ENCODE peak calls at places on chromosomes 16 and 17, in nine cellular contexts. C is cardiac muscle cell; O is left ventricle myocardium inferior; D is vagina; G is hepatocyte; Z is naive thymus-derived CD4-positive, alpha-beta T cell; F is thyroid gland; K is PC-9; E is CD8-positive, alpha-beta T cell. M is an unnamed sample.

GRCh38 chr16:27475561-27475960 is 73.6 kb downstream of the IL21R start:
- DNase-seq in E (no peak), K (no peak), O (no peak), C (no peak), G (no peak), Z (no peak), F (no peak), D (no peak), M (no peak)

GRCh38 chr16:11497851-11498289 is 88.8 kb downstream of the LITAF start:
- DNase-seq in F (peak), E (no peak), O (no peak), Z (no peak), G (peak), K (no peak), C (no peak), D (no peak), M (no peak)

GRCh38 chr16:21283521-21284289 is 5.6 kb upstream of the CRYM start:
- DNase-seq in O (peak), D (no peak), K (no peak), Z (no peak), G (peak), F (peak), C (peak), E (no peak), M (no peak)

GRCh38 chr16:81261049-81261648 is 22.7 kb downstream of the BCO1 start:
- DNase-seq in O (no peak), F (no peak), E (no peak), C (no peak), K (no peak), G (no peak), Z (peak), D (no peak), M (no peak)

GRCh38 chr17:40095944-40096791 is 4.2 kb downstream of the NR1D1 start:
- DNase-seq in K (no peak), E (peak), C (no peak), O (no peak), F (peak), G (no peak), Z (peak), D (peak), M (no peak)

GRCh38 chr16:4081577-4082021 is 34.6 kb downstream of the ADCY9 start:
- DNase-seq in G (no peak), F (no peak), C (no peak), O (no peak), K (no peak), D (no peak), Z (peak), E (peak), M (no peak)

GRCh38 chr17:13704333-13704732 is 102.6 kb upstream of the HS3ST3A1 start:
- DNase-seq in E (no peak), D (no peak), O (no peak), C (no peak), F (no peak), Z (no peak), K (no peak), G (no peak), M (no peak)

GRCh38 chr16:71610936-71611871 is 14.8 kb upstream of the MARVELD3 start:
- DNase-seq in E (peak), Z (peak), K (no peak), G (peak), F (peak), O (peak), D (no peak), C (peak), M (peak)

GRCh38 chr16:86363057-86363490 is 147.3 kb upstream of the FOXF1 start:
- DNase-seq in O (no peak), E (no peak), D (no peak), F (no peak), K (no peak), C (peak), G (peak), Z (no peak), M (no peak)

GRCh38 chr17:40452074-40452787 is 9.0 kb downstream of the IGFBP4 start:
- DNase-seq in K (no peak), F (no peak), G (peak), E (no peak), C (no peak), Z (no peak), D (no peak), O (no peak), M (no peak)

GRCh38 chr17:66625321-66625767 is 209.6 kb upstream of the CACNG5 start:
- DNase-seq in C (no peak), O (no peak), E (no peak), F (no peak), K (no peak), D (no peak), Z (peak), G (peak), M (no peak)

GRCh38 chr16:73025111-73025505 is 22.8 kb downstream of the ZFHX3 start:
- DNase-seq in Z (no peak), G (no peak), F (peak), E (no peak), D (no peak), K (no peak), O (peak), C (no peak), M (no peak)

GRCh38 chr17:1031711-1032110 is 34.8 kb downstream of the TIMM22 start:
- DNase-seq in K (no peak), D (no peak), F (peak), O (peak), Z (no peak), G (peak), E (no peak), C (peak), M (no peak)

GRCh38 chr17:5557485-5557884 is 26.8 kb downstream of the NLRP1 start:
- DNase-seq in K (peak), C (no peak), F (no peak), O (no peak), G (no peak), E (no peak), D (no peak), Z (no peak), M (no peak)

GRCh38 chr16:77657016-77657415 is 65.3 kb upstream of the NUDT7 start:
- DNase-seq in G (peak), C (no peak), F (no peak), E (no peak), K (no peak), O (no peak), Z (no peak), D (no peak), M (no peak)

GRCh38 chr16:80583466-80583865 is 42.7 kb downstream of the DYNLRB2 start:
- DNase-seq in C (no peak), G (no peak), F (no peak), O (peak), E (no peak), Z (no peak), D (no peak), K (no peak), M (no peak)

GRCh38 chr17:27466748-27467375 is 10.6 kb downstream of the KSR1 start:
- DNase-seq in Z (no peak), K (no peak), O (no peak), D (no peak), F (peak), E (peak), C (no peak), G (no peak), M (no peak)

GRCh38 chr17:83180264-83180995 is 101.0 kb downstream of the METRNL start:
- DNase-seq in D (peak), K (no peak), G (peak), C (no peak), Z (no peak), F (no peak), O (no peak), E (no peak), M (no peak)

GRCh38 chr17:78644971-78645370 is 67.8 kb upstream of the DNAH17 start:
- DNase-seq in Z (no peak), D (no peak), O (no peak), E (no peak), K (no peak), F (no peak), C (no peak), G (no peak), M (no peak)

GRCh38 chr16:63385714-63386113 is 1349.5 kb upstream of the CDH8 start:
- DNase-seq in Z (no peak), C (no peak), E (no peak), D (no peak), O (no peak), G (no peak), F (no peak), K (no peak), M (no peak)

GRCh38 chr16:66247516-66248089 is 118.9 kb upstream of the CDH5 start:
- DNase-seq in C (no peak), E (no peak), O (peak), K (no peak), F (no peak), Z (no peak), G (peak), D (no peak), M (no peak)

GRCh38 chr16:88917146-88917914 is 50.9 kb upstream of the PABPN1L start:
- DNase-seq in Z (no peak), G (no peak), D (no peak), K (no peak), O (no peak), C (peak), F (no peak), E (no peak), M (no peak)

GRCh38 chr17:76529224-76529642 is 8.3 kb downstream of the CYGB start:
- DNase-seq in F (peak), O (peak), K (no peak), C (no peak), D (peak), Z (no peak), G (peak), E (no peak), M (peak)

GRCh38 chr16:70604407-70605283 is 41.7 kb upstream of the IL34 start:
- DNase-seq in C (no peak), F (no peak), E (no peak), O (no peak), G (no peak), Z (no peak), K (no peak), D (no peak), M (no peak)

GRCh38 chr16:15775209-15775608 is 81.6 kb downstream of the MYH11 start:
- DNase-seq in F (no peak), E (no peak), C (no peak), O (no peak), G (no peak), D (no peak), K (no peak), Z (no peak), M (no peak)

GRCh38 chr16:25896412-25896811 is 204.7 kb downstream of the HS3ST4 start:
- DNase-seq in Z (no peak), G (no peak), F (no peak), C (no peak), E (no peak), D (no peak), O (no peak), K (no peak), M (no peak)

GRCh38 chr16:5642470-5642869 is 544.9 kb upstream of the EEF2KMT start:
- DNase-seq in Z (no peak), O (no peak), E (no peak), C (no peak), G (no peak), K (no peak), F (no peak), D (no peak), M (no peak)

GRCh38 chr17:29117440-29117753 is 62.8 kb downstream of the MYO18A start:
- DNase-seq in C (no peak), K (no peak), Z (no peak), G (no peak), F (no peak), D (no peak), E (no peak), O (no peak), M (no peak)

GRCh38 chr17:67902531-67903231 is 77.4 kb downstream of the BPTF start:
- DNase-seq in E (no peak), F (no peak), O (no peak), G (no peak), C (no peak), K (no peak), Z (no peak), D (no peak), M (peak)

GRCh38 chr17:82619641-82620040 is 28.6 kb downstream of the WDR45B start:
- DNase-seq in D (no peak), Z (no peak), G (no peak), K (no peak), F (no peak), E (no peak), C (no peak), O (no peak), M (no peak)

GRCh38 chr17:77746901-77747620 is 211.4 kb upstream of the TNRC6C start:
- DNase-seq in D (no peak), F (no peak), Z (no peak), K (no peak), G (peak), C (no peak), O (no peak), E (no peak), M (no peak)

GRCh38 chr16:2828521-2828840 is 1.6 kb upstream of the ZG16B start:
- DNase-seq in O (no peak), F (no peak), K (no peak), D (no peak), E (no peak), C (no peak), G (no peak), Z (no peak), M (no peak)

GRCh38 chr16:2831203-2831602 is 1.1 kb downstream of the ZG16B start:
- DNase-seq in K (no peak), C (no peak), G (no peak), E (no peak), D (no peak), O (no peak), Z (no peak), F (no peak), M (no peak)

GRCh38 chr16:2829501-2830354 is at the start of gene ZG16B:
- DNase-seq in F (no peak), D (no peak), C (no peak), Z (no peak), K (peak), O (no peak), E (no peak), G (no peak), M (no peak)

GRCh38 chr16:2828876-2829430 is 1.1 kb upstream of the ZG16B start:
- DNase-seq in D (no peak), G (no peak), E (no peak), C (no peak), O (no peak), K (no peak), Z (no peak), F (no peak), M (no peak)

GRCh38 chr16:2830355-2830695 is 222 bp downstream of the ZG16B start:
- DNase-seq in F (no peak), C (no peak), G (no peak), K (no peak), D (no peak), E (no peak), O (no peak), Z (no peak), M (no peak)
- H3K27ac ChIP-seq in F (no peak), C (no peak), G (peak), K (peak), D (no peak), E (no peak), O (no peak), Z (no peak), M (no peak)

GRCh38 chr16:69443809-69444611 is 19.6 kb downstream of the CYB5B start:
- DNase-seq in Z (peak), O (peak), K (no peak), F (no peak), C (no peak), E (peak), G (no peak), D (no peak), M (no peak)
- H3K27ac ChIP-seq in Z (peak), O (peak), K (no peak), F (peak), C (peak), E (peak), G (peak), D (peak), M (peak)

GRCh38 chr16:59213952-59214351 is 479.8 kb upstream of the GOT2 start:
- DNase-seq in C (no peak), F (no peak), K (no peak), E (no peak), Z (no peak), D (no peak), G (no peak), O (no peak), M (no peak)
- H3K27ac ChIP-seq in C (no peak), F (no peak), K (no peak), E (no peak), Z (no peak), D (no peak), G (no peak), O (no peak), M (no peak)

GRCh38 chr16:84139628-84140258 is 5.2 kb downstream of the HSDL1 start:
- DNase-seq in C (no peak), O (no peak), F (no peak), K (no peak), E (no peak), G (no peak), Z (no peak), D (no peak), M (no peak)
- H3K27ac ChIP-seq in C (peak), O (peak), F (peak), K (peak), E (no peak), G (peak), Z (no peak), D (no peak), M (no peak)

GRCh38 chr16:85300451-85300968 is 188.2 kb upstream of the CIBAR2 start:
- DNase-seq in O (no peak), G (no peak), K (no peak), D (no peak), E (no peak), C (no peak), Z (no peak), F (peak), M (no peak)

GRCh38 chr16:85302018-85302847 is 190.0 kb upstream of the CIBAR2 start:
- DNase-seq in Z (no peak), F (no peak), K (no peak), O (no peak), E (no peak), C (no peak), G (peak), D (no peak), M (no peak)

GRCh38 chr16:85303354-85303883 is 191.1 kb upstream of the CIBAR2 start:
- DNase-seq in C (peak), E (peak), G (peak), Z (peak), D (no peak), O (peak), K (no peak), F (peak), M (peak)

GRCh38 chr16:85302848-85303353 is 190.6 kb upstream of the CIBAR2 start:
- DNase-seq in F (no peak), K (no peak), E (no peak), O (no peak), G (no peak), D (no peak), C (no peak), Z (no peak), M (no peak)

DNA sequence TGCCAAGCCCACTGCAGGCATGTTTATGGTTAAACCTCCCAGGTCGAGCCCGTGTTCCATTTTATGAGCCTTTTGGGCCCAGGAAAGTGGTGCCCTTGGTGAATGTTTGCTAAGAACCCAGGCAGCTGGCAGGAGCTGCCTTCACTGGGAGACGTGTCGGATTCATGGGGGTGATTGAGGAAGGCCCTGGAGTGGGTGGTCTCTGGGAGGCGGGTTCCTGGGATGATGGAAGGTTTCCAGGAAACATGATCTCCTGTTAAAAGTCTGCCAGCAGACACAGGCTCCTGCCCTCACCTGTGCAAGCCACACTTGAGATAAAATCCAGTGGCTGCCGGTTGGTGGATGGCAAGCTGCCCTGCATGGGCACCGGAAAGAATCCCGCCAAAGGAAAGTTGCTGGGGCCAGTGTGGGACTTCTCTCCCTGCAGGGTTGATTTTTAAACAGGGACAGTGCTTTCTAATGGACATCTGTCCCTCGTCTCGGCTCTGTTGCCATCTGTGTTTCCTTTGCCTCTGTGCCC is 189.0 kb upstream of the CIBAR2 start:
- DNase-seq in D (no peak), K (no peak), F (peak), O (no peak), C (no peak), Z (no peak), E (no peak), G (no peak), M (no peak)
- H3K27ac ChIP-seq in D (no peak), K (no peak), F (peak), O (no peak), C (peak), Z (no peak), E (no peak), G (peak), M (no peak)

GRCh38 chr16:57184113-57184512 is 1.7 kb downstream of the PSME3IP1 start:
- DNase-seq in E (no peak), D (no peak), Z (no peak), K (no peak), C (no peak), G (no peak), F (no peak), O (no peak), M (no peak)

GRCh38 chr16:57178793-57179212 is 7.0 kb downstream of the PSME3IP1 start:
- DNase-seq in G (no peak), O (no peak), Z (no peak), D (no peak), K (no peak), E (no peak), C (no peak), F (no peak), M (no peak)

GRCh38 chr16:57178296-57178695 is 7.5 kb downstream of the PSME3IP1 start:
- DNase-seq in E (no peak), Z (no peak), G (no peak), C (no peak), F (no peak), D (no peak), K (no peak), O (no peak), M (no peak)

GRCh38 chr16:57175896-57176295 is 9.9 kb downstream of the PSME3IP1 start:
- DNase-seq in Z (no peak), D (no peak), G (peak), C (no peak), K (no peak), F (peak), E (no peak), O (no peak), M (no peak)

DNA sequence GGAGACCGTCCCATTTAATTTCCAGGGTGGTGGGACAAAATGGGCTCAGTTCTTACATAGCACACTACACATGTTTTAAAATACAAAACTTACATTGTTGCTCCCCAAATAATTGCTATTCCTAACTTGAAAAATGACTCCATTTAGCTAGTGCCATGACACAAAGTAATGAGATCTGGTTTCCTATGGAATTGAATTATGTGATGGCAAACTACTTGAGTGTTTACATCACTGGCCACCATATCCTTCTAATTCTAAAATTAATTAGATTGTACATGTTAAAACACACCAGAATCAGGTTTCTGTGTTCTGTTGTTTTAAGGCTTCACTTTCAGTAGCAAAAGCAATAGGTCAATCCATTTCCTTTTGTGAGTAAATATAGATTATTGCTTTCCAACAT is 6.4 kb downstream of the PSME3IP1 start:
- DNase-seq in G (no peak), Z (no peak), O (no peak), F (no peak), D (no peak), K (no peak), E (no peak), C (no peak), M (no peak)
- H3K27ac ChIP-seq in G (peak), Z (no peak), O (no peak), F (peak), D (no peak), K (peak), E (no peak), C (no peak), M (no peak)

GRCh38 chr17:50201226-50201854 is at the start of gene COL1A1:
- DNase-seq in Z (no peak), F (no peak), E (no peak), G (peak), K (no peak), C (peak), D (no peak), O (peak), M (no peak)
- H3K27ac ChIP-seq in Z (peak), F (peak), E (no peak), G (peak), K (no peak), C (peak), D (peak), O (peak), M (no peak)